ENCODE peak calls at places on chromosome 16, in five cellular contexts. B is heart left ventricle; W is CD8-positive, alpha-beta memory T cell; V is H1; Q is ascending aorta. O is an unnamed sample.

GRCh38 chr16:60166111-60166510 is 1432.0 kb upstream of the GOT2 start:
- DNase-seq in W (no peak), Q (no peak), B (no peak), V (no peak), O (no peak)

GRCh38 chr16:58034786-58035185 is 9.2 kb downstream of the MMP15 start:
- DNase-seq in Q (no peak), B (peak; percentile 45), W (no peak), V (no peak), O (no peak)

GRCh38 chr16:66352304-66352703 is 14.2 kb upstream of the CDH5 start:
- DNase-seq in Q (no peak), B (no peak), W (no peak), V (no peak), O (no peak)

GRCh38 chr16:85329059-85329812 is 217.0 kb upstream of the CIBAR2 start:
- DNase-seq in B (no peak), Q (no peak), V (no peak), W (no peak), O (no peak)

GRCh38 chr16:58127033-58127556 is 2.1 kb downstream of the CFAP20 start:
- DNase-seq in W (peak; percentile 76), B (no peak), V (no peak), Q (no peak), O (peak; percentile 40)

GRCh38 chr16:56632160-56632847 is at the start of gene MT1M:
- DNase-seq in W (no peak), V (no peak), B (peak; percentile 72), Q (no peak), O (peak; percentile 69)

GRCh38 chr16:28292731-28293588 is 635 bp downstream of the SBK1 start:
- DNase-seq in Q (no peak), B (no peak), V (no peak), W (peak; percentile 48), O (peak; percentile 50)

GRCh38 chr16:72850021-72850420 is 197.9 kb downstream of the ZFHX3 start:
- DNase-seq in B (no peak), V (no peak), W (no peak), Q (no peak), O (no peak)

GRCh38 chr16:47947741-47948140 is 208.1 kb downstream of the ABCC12 start:
- DNase-seq in Q (no peak), W (no peak), B (no peak), V (no peak), O (no peak)

GRCh38 chr16:27514806-27515205 is 34.9 kb downstream of the GTF3C1 start:
- DNase-seq in V (no peak), W (no peak), B (peak; percentile 75), Q (no peak), O (no peak)

GRCh38 chr16:65509172-65509571 is 387.3 kb upstream of the CDH11 start:
- DNase-seq in B (no peak), Q (no peak), W (no peak), V (no peak), O (no peak)

GRCh38 chr16:46629331-46629843 is 8.2 kb upstream of the SHCBP1 start:
- DNase-seq in V (no peak), Q (no peak), B (no peak), W (no peak), O (no peak)

GRCh38 chr16:29319726-29320125 is 86.8 kb downstream of the NPIPB11 start:
- DNase-seq in V (no peak), Q (no peak), B (no peak), W (no peak), O (no peak)

GRCh38 chr16:87636050-87636684 is 33.9 kb downstream of the JPH3 start:
- DNase-seq in V (peak; percentile 43), B (peak; percentile 89), Q (peak; percentile 31), W (peak; percentile 81), O (peak; percentile 82)

GRCh38 chr16:70706948-70707465 is 21.2 kb upstream of the MTSS2 start:
- DNase-seq in Q (no peak), V (no peak), B (no peak), W (no peak), O (no peak)

GRCh38 chr16:84726079-84726669 is 26.4 kb downstream of the USP10 start:
- DNase-seq in W (peak; percentile 71), B (peak; percentile 93), Q (peak; percentile 50), V (peak; percentile 36), O (peak; percentile 89)

GRCh38 chr16:48433116-48433848 is 48.1 kb upstream of the SIAH1 start:
- DNase-seq in W (no peak), Q (no peak), B (no peak), V (no peak), O (no peak)

DNA sequence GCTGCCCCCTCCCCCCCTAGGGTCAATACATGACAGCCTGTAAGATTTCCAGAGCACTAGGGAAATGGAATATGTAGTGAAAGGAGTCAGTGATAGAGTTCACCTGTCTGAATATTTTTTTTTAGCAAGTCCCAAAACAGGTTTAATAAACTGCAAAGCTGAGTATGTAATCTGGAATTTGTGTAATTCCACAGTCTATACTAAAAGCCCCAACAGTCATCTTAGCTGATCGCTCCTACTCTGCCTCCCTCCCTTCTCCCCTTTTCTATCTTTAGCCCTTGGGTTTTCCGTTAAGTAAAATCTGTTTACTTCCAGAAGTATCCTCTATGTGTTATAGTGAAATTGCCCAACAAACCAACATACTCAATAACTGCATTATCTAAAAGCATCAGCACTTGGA is 3.5 kb downstream of the CDH13 start:
- DNase-seq in W (no peak), Q (no peak), B (no peak), V (no peak), O (no peak)
- H3K27ac ChIP-seq in W (no peak overlapping the region), Q (peak overlapping the region; percentile 97), B (peak overlapping the region; percentile 96), V (no peak overlapping the region), O (no peak overlapping the region)

DNA sequence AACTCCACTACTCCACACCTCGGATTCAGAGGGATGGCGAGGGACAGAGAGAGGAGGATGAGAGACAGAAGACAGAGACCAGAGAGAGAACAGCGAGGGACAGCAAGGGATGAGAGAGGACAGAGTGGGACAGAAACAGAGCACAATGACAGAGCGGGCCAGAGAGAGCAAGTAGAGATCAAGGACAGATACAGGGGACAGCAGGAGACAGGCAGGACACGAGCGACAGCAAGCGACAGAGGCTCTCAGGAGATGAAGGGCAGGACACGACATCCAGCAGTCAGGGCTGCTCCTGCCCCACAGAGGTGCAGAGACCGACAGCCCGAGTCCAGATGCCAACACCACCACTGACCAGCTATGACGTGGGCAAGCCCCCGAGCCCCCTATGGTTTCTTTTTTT is 14.9 kb downstream of the CORO7 start:
- DNase-seq in W (no peak), Q (no peak), V (no peak), B (no peak), O (no peak)
- H3K4me3 ChIP-seq in W (no peak overlapping the region), Q (no peak overlapping the region), V (no peak overlapping the region), B (no peak overlapping the region), O (no peak overlapping the region)

DNA sequence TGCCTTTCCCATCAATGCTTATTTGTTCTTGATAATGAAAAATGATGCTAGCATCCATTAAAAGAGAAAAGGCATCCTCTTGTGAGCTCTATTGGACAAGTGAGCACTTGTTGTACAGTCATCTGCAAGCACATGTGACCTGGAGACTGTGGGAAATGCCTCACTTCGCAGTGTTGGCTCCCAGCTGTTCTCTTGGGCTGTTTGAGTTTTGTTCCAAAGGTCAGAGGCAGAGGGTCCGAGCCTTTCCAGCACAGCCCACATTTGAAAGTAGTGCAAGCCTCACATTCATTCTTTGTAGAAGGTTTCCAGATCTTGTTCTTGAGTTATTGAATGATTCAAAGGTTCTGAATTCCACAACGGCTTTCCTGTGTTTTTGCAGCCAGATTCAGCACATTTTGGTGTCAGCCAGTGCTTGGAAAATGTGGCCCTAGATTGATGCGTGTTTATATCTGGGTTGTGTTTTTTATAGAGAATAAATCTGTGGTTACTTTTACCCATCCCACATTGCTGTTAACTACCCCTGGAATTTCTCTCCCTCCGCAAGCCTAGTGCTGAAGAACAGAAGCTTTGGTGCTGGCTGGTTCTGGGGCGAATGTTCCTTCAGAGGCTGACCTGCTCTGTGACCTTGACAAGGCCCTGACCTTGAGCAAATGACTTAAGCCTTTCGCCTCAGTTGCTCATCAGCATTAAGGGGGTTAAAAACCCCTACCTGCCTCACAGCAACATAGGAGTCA is 49.8 kb downstream of the CDH1 start:
- DNase-seq in V (no peak), B (no peak), W (no peak), Q (no peak), O (peak; percentile 87)
- H3K27ac ChIP-seq in V (no peak overlapping the region), B (no peak overlapping the region), W (no peak overlapping the region), Q (no peak overlapping the region), O (peak overlapping the region; percentile 67)

DNA sequence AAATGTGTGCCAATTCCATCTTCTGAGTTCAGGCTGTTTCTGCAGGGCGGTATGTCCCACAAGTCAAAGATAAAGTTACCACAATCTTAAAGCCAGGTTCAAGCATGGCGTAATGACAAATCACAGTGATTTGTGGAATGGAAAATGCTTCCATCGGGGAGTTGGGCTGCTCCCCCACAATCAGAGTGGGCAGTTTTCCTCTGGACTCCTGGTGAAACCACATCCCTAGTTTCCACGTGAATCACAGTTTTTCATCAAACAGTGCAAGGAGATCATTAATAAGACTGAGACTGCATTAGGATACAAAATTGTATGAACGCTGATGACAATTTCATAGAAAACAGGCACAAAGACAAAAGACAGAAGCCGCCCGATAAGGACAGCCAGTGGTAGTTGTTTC is 3.5 kb downstream of the LITAF start:
- DNase-seq in W (no peak), B (no peak), Q (no peak), V (no peak), O (no peak)
- H3K4me3 ChIP-seq in W (peak overlapping the region; percentile 49), B (no peak overlapping the region), Q (peak overlapping the region; percentile 86), V (no peak overlapping the region), O (no peak overlapping the region)

GRCh38 chr16:67361038-67361437 is 32.3 kb downstream of the TPPP3 start:
- DNase-seq in V (no peak), Q (no peak), W (no peak), B (no peak), O (no peak)

GRCh38 chr16:67370686-67371085 is 22.6 kb downstream of the TPPP3 start:
- DNase-seq in Q (no peak), B (no peak), V (no peak), W (no peak), O (no peak)

GRCh38 chr16:67364610-67365256 is 28.6 kb downstream of the TPPP3 start:
- DNase-seq in Q (no peak), W (peak; percentile 0), V (no peak), B (no peak), O (no peak)
- H3K27ac ChIP-seq in Q (no peak overlapping the region), W (no peak overlapping the region), V (no peak overlapping the region), B (no peak overlapping the region), O (peak overlapping the region; percentile 79)

GRCh38 chr16:89445166-89445565 is 45.2 kb downstream of the ANKRD11 start:
- DNase-seq in B (no peak), V (no peak), Q (no peak), W (no peak), O (no peak)

GRCh38 chr16:89442990-89443726 is 47.2 kb downstream of the ANKRD11 start:
- DNase-seq in Q (no peak), W (no peak), V (no peak), B (peak; percentile 56), O (peak; percentile 64)

GRCh38 chr16:89442588-89442987 is 47.8 kb downstream of the ANKRD11 start:
- DNase-seq in V (no peak), Q (no peak), W (no peak), B (peak; percentile 56), O (no peak)

GRCh38 chr16:89444151-89444723 is 46.1 kb downstream of the ANKRD11 start:
- DNase-seq in B (no peak), V (no peak), W (no peak), Q (no peak), O (no peak)

GRCh38 chr16:89443727-89444084 is 46.7 kb downstream of the ANKRD11 start:
- DNase-seq in W (peak; percentile 32), B (peak; percentile 62), V (no peak), Q (no peak), O (peak; percentile 77)
- H3K4me3 ChIP-seq in W (no peak overlapping the region), B (no peak overlapping the region), V (no peak overlapping the region), Q (no peak overlapping the region), O (no peak overlapping the region)

O was measured in body of pancreas.